ENCODE peak calls at places on chromosomes 12 and 14, in eight cellular contexts. A is NCI-H345; J is NCI-H1092 treated with DMSO at 0.1 percent for 48 hours; F is naive B cell; U is BE2C; B is H54; H is CD8-positive, alpha-beta T cell; L is ovary. Z is an unnamed sample.

GRCh38 chr14:23005861-23006534 is 3.9 kb downstream of the C14orf93 start:
- DNase-seq in A (no peak), J (peak; percentile 38), F (no peak), U (no peak), B (no peak), H (no peak), L (no peak), Z (no peak)

GRCh38 chr14:89750909-89751502 is 203.5 kb downstream of the EFCAB11 start:
- DNase-seq in A (no peak), J (no peak), F (no peak), U (no peak), B (no peak), H (no peak), L (no peak), Z (no peak)

GRCh38 chr14:24067133-24068082 is 4.0 kb upstream of the CPNE6 start:
- DNase-seq in A (no peak), J (no peak), F (no peak), U (no peak), B (no peak), H (no peak), L (no peak), Z (no peak)

GRCh38 chr12:67269632-67270578 is 747 bp downstream of the CAND1 start:
- DNase-seq in A (peak; percentile 63), J (peak; percentile 59), F (peak; percentile 52), U (no peak), B (peak; percentile 5), H (peak; percentile 71), L (peak; percentile 73), Z (peak; percentile 79)

GRCh38 chr14:68637106-68638021 is 155.5 kb downstream of the ZFP36L1 start:
- DNase-seq in A (no peak), J (no peak), F (no peak), U (no peak), B (no peak), H (peak; percentile 49), L (no peak), Z (no peak)

GRCh38 chr12:98464155-98464554 is 51.2 kb upstream of the TMPO start:
- DNase-seq in A (no peak), J (no peak), F (no peak), U (no peak), B (no peak), H (no peak), L (no peak), Z (no peak)

GRCh38 chr14:92625213-92625612 is 111.6 kb downstream of the RIN3 start:
- DNase-seq in A (no peak), J (no peak), F (no peak), U (no peak), B (peak; percentile 61), H (no peak), L (no peak), Z (no peak)

GRCh38 chr12:1740161-1740948 is 49.5 kb downstream of the ADIPOR2 start:
- DNase-seq in A (no peak), J (no peak), F (no peak), U (no peak), B (no peak), H (no peak), L (no peak), Z (no peak)

GRCh38 chr14:101128478-101129450 is 225.2 kb upstream of the RTL1 start:
- DNase-seq in A (no peak), J (no peak), F (no peak), U (peak; percentile 0), B (no peak), H (peak; percentile 36), L (peak; percentile 24), Z (no peak)

Z was measured in NCI-H146.